ENCODE peak calls at places on chromosomes 1 and 21, in five cellular contexts. One of them, this sample, is unnamed.
A peak's percentile ranks its signal among the peaks of the same experiment; 100 is the strongest.

GRCh38 chr1:235207202-235207565 is 46.1 kb upstream of the RBM34 start:
- DNase-seq in upper lobe of right lung: no peak
- DNase-seq in prostate gland: no peak
- DNase-seq in psoas muscle: no peak
- DNase-seq in A549: no peak
- DNase-seq in this sample: no peak

GRCh38 chr1:30807318-30808066 is 49.9 kb upstream of the LAPTM5 start:
- DNase-seq in upper lobe of right lung: peak; percentile 64
- DNase-seq in prostate gland: no peak
- DNase-seq in psoas muscle: peak; percentile 47
- DNase-seq in A549: no peak
- DNase-seq in this sample: no peak

GRCh38 chr1:93471284-93471683 is 23.4 kb downstream of the FNBP1L start:
- DNase-seq in upper lobe of right lung: no peak
- DNase-seq in prostate gland: no peak
- DNase-seq in psoas muscle: no peak
- DNase-seq in A549: no peak
- DNase-seq in this sample: no peak

GRCh38 chr1:175040324-175040910 is 17.2 kb upstream of the MRPS14 start:
- DNase-seq in upper lobe of right lung: no peak
- DNase-seq in prostate gland: no peak
- DNase-seq in psoas muscle: no peak
- DNase-seq in A549: no peak
- DNase-seq in this sample: no peak

GRCh38 chr21:26719750-26720149 is 125.5 kb downstream of the ADAMTS1 start:
- DNase-seq in upper lobe of right lung: no peak
- DNase-seq in prostate gland: no peak
- DNase-seq in psoas muscle: peak; percentile 71
- DNase-seq in A549: no peak
- DNase-seq in this sample: no peak

GRCh38 chr1:240004086-240004749 is 87.5 kb upstream of the FMN2 start:
- DNase-seq in upper lobe of right lung: no peak
- DNase-seq in prostate gland: no peak
- DNase-seq in psoas muscle: no peak
- DNase-seq in A549: peak; percentile 37
- DNase-seq in this sample: peak; percentile 15

GRCh38 chr1:84698151-84698651 is 7.9 kb upstream of the SSX2IP start:
- DNase-seq in upper lobe of right lung: no peak
- DNase-seq in prostate gland: no peak
- DNase-seq in psoas muscle: no peak
- DNase-seq in A549: no peak
- DNase-seq in this sample: peak; percentile 84

GRCh38 chr1:159705911-159706270 is 8.5 kb downstream of the CRP start:
- DNase-seq in upper lobe of right lung: no peak
- DNase-seq in prostate gland: no peak
- DNase-seq in psoas muscle: no peak
- DNase-seq in A549: no peak
- DNase-seq in this sample: no peak

GRCh38 chr1:5554111-5554510 is 438.1 kb downstream of the NPHP4 start:
- DNase-seq in upper lobe of right lung: no peak
- DNase-seq in prostate gland: no peak
- DNase-seq in psoas muscle: no peak
- DNase-seq in A549: no peak
- DNase-seq in this sample: no peak

GRCh38 chr1:6794164-6794563 is 8.9 kb downstream of the CAMTA1 start:
- DNase-seq in upper lobe of right lung: no peak
- DNase-seq in prostate gland: no peak
- DNase-seq in psoas muscle: no peak
- DNase-seq in A549: peak; percentile 25
- DNase-seq in this sample: peak; percentile 65

GRCh38 chr1:7218210-7218832 is 433.1 kb downstream of the CAMTA1 start:
- DNase-seq in upper lobe of right lung: no peak
- DNase-seq in prostate gland: no peak
- DNase-seq in psoas muscle: no peak
- DNase-seq in A549: peak; percentile 43
- DNase-seq in this sample: peak; percentile 19

GRCh38 chr1:111618081-111618480 is 1.5 kb upstream of the RAP1A start:
- DNase-seq in upper lobe of right lung: no peak
- DNase-seq in prostate gland: no peak
- DNase-seq in psoas muscle: no peak
- DNase-seq in A549: no peak
- DNase-seq in this sample: no peak

GRCh38 chr1:17661546-17662157 is 93.5 kb upstream of the ACTL8 start:
- DNase-seq in upper lobe of right lung: peak; percentile 81
- DNase-seq in prostate gland: peak; percentile 45
- DNase-seq in psoas muscle: peak; percentile 61
- DNase-seq in A549: peak; percentile 66
- DNase-seq in this sample: peak; percentile 49

GRCh38 chr1:55416164-55416842 is 201.1 kb upstream of the USP24 start:
- DNase-seq in upper lobe of right lung: no peak
- DNase-seq in prostate gland: no peak
- DNase-seq in psoas muscle: no peak
- DNase-seq in A549: no peak
- DNase-seq in this sample: no peak

GRCh38 chr1:6004412-6005123 is 12.3 kb upstream of the NPHP4 start:
- DNase-seq in upper lobe of right lung: peak; percentile 35
- DNase-seq in prostate gland: no peak
- DNase-seq in psoas muscle: no peak
- DNase-seq in A549: no peak
- DNase-seq in this sample: no peak

GRCh38 chr21:32562426-32562825 is 22.9 kb downstream of the TCP10L start:
- DNase-seq in upper lobe of right lung: no peak
- DNase-seq in prostate gland: peak; percentile 27
- DNase-seq in psoas muscle: no peak
- DNase-seq in A549: no peak
- DNase-seq in this sample: peak; percentile 71

GRCh38 chr1:171754381-171754705 is 12.5 kb upstream of the VAMP4 start:
- DNase-seq in upper lobe of right lung: no peak
- DNase-seq in prostate gland: no peak
- DNase-seq in psoas muscle: no peak
- DNase-seq in A549: no peak
- DNase-seq in this sample: peak; percentile 57

GRCh38 chr1:202161151-202162048 is 998 bp upstream of the PTPN7 start:
- DNase-seq in upper lobe of right lung: peak; percentile 50
- DNase-seq in prostate gland: no peak
- DNase-seq in psoas muscle: no peak
- DNase-seq in A549: no peak
- DNase-seq in this sample: no peak

GRCh38 chr1:208766812-208767211 is 522.6 kb upstream of the PLXNA2 start:
- DNase-seq in upper lobe of right lung: no peak
- DNase-seq in prostate gland: no peak
- DNase-seq in psoas muscle: no peak
- DNase-seq in A549: no peak
- DNase-seq in this sample: no peak

GRCh38 chr1:167763525-167764220 is 41.9 kb downstream of the MPZL1 start:
- DNase-seq in upper lobe of right lung: no peak
- DNase-seq in prostate gland: peak; percentile 53
- DNase-seq in psoas muscle: no peak
- DNase-seq in A549: no peak
- DNase-seq in this sample: no peak

GRCh38 chr21:16195476-16195875 is 465.7 kb downstream of the USP25 start:
- DNase-seq in upper lobe of right lung: no peak
- DNase-seq in prostate gland: no peak
- DNase-seq in psoas muscle: no peak
- DNase-seq in A549: no peak
- DNase-seq in this sample: peak; percentile 33

GRCh38 chr1:151545542-151545941 is 5.4 kb downstream of the TUFT1 start:
- DNase-seq in upper lobe of right lung: no peak
- DNase-seq in prostate gland: no peak
- DNase-seq in psoas muscle: no peak
- DNase-seq in A549: no peak
- DNase-seq in this sample: no peak

GRCh38 chr1:214341918-214342317 is 61.0 kb downstream of the SMYD2 start:
- DNase-seq in upper lobe of right lung: no peak
- DNase-seq in prostate gland: no peak
- DNase-seq in psoas muscle: no peak
- DNase-seq in A549: no peak
- DNase-seq in this sample: no peak
- TF ChIP-seq CTCF in upper lobe of right lung: no peak
- TF ChIP-seq CTCF in prostate gland: no peak
- TF ChIP-seq CTCF in psoas muscle: no peak
- TF ChIP-seq CTCF in A549: no peak
- TF ChIP-seq CTCF in this sample: no peak

DNA sequence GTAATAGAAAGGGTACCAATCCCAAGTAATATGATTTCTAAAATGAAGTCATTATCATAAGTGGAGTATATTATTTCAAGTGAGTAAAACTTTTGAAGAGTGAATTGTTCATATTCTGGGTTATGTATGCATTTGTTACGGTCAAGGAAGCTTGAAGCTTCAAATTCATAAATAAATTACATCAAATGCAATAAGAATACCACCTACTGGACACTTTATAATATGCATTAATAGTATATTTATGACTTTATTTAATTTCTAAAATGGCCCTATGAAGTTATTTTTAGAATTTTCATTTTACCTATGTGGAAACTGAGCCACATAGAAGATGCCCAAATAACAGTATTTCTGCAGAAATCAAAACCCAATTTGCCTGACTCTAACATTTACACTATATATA is 260.6 kb downstream of the SMYD3 start:
- DNase-seq in upper lobe of right lung: no peak
- DNase-seq in prostate gland: no peak
- DNase-seq in psoas muscle: no peak
- DNase-seq in A549: no peak
- DNase-seq in this sample: no peak
- TF ChIP-seq CTCF in upper lobe of right lung: no peak
- TF ChIP-seq CTCF in prostate gland: no peak
- TF ChIP-seq CTCF in psoas muscle: no peak
- TF ChIP-seq CTCF in A549: no peak
- TF ChIP-seq CTCF in this sample: peak; percentile 62

DNA sequence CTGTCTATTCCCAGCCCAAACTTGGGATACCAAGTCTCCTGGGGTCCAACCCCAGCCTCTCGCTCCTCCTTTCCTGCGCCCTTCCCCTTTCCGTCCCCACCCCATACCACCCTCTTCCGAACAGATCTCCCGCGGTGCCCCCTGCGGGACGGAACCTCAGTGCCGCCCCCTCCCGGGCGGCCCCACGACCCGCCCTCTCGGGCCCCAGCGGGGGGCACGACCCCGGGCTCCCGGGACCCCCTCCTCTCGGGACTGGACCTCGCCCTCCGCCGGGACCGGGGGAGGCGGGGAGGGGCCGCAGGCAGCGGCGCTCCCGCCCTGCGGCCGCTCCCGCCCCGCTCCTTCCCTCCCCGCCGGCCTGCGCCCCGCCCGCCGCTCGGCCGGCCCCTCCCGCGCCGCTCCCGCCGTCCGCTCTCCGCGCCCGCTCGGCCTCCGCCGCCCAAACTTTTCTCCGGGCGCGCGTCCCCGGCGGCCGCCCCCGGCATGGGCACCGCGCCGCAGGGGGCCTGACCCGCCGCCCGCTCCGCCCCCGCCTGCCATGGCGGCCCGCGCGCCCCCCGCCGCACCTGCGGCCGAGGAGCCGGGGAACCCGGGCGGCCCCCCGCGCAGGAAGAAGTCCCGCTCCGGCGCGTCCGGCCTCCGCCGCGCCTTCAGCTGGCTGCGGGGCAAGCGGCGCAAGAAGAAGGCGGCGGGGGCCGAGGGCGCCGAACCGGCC is 39.0 kb upstream of the SYNC start:
- DNase-seq in upper lobe of right lung: peak; percentile 74
- DNase-seq in prostate gland: no peak
- DNase-seq in psoas muscle: peak; percentile 32
- DNase-seq in A549: peak; percentile 69
- DNase-seq in this sample: no peak
- TF ChIP-seq CTCF in upper lobe of right lung: peak; percentile 37
- TF ChIP-seq CTCF in prostate gland: peak; percentile 33
- TF ChIP-seq CTCF in psoas muscle: peak; percentile 20
- TF ChIP-seq CTCF in A549: peak; percentile 52
- TF ChIP-seq CTCF in this sample: peak; percentile 69

GRCh38 chr21:31548688-31549087 is 110.8 kb upstream of the SOD1 start:
- DNase-seq in upper lobe of right lung: peak; percentile 23
- DNase-seq in prostate gland: no peak
- DNase-seq in psoas muscle: no peak
- DNase-seq in A549: no peak
- DNase-seq in this sample: no peak
- TF ChIP-seq CTCF in upper lobe of right lung: no peak
- TF ChIP-seq CTCF in prostate gland: no peak
- TF ChIP-seq CTCF in psoas muscle: no peak
- TF ChIP-seq CTCF in A549: no peak
- TF ChIP-seq CTCF in this sample: no peak

DNA sequence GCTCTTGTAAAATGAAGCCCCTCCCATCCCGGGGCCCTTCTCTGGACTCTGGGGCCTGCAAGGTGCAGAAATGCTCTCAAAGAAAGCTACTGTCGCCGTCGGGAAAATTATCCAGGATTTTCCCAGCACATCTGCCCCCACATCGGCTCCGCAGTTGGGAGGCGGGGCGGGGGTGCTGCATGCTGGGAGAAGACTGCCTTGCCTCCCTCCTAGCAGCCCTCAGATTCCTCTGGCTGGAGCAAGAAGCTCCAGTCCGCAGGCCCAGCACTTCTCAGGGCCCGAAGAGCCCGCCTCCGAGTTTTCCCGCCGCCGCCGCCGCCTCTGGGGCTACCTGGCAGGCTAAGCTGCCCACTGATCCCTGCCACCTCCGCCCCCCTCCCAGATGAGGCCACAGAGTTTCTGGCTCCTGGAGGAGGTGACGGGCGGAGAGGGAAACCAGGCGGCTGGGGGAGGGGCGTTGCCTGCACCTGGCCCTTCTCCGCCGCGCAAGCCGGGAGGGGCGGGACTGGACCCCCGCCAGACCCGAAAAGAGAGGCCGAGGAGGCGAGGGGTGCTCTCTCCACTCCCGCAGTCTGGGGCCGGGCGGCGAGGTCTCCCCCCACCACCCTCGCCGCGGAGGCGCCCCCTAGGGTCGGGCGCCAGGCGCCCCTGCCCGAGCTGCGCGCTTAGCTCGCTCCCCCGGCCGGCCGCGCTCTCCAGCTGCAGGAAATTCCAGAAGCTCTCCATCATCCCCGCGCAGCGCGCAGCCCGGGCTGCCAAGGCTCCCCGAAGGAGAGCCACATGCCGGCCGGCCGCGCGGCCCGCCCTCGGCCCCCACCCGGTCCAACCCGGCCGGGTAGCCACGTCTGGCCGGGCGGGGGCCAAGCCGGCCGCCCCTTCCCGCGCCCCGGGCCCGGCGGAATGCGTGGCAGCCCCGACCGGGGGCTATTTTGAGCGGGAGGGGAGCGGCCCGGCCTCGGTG is 28.8 kb downstream of the AHDC1 start:
- DNase-seq in upper lobe of right lung: peak; percentile 90
- DNase-seq in prostate gland: peak; percentile 52
- DNase-seq in psoas muscle: peak; percentile 83
- DNase-seq in A549: peak; percentile 46
- DNase-seq in this sample: peak; percentile 79
- TF ChIP-seq CTCF in upper lobe of right lung: peak; percentile 33
- TF ChIP-seq CTCF in prostate gland: no peak
- TF ChIP-seq CTCF in psoas muscle: no peak
- TF ChIP-seq CTCF in A549: peak; percentile 57
- TF ChIP-seq CTCF in this sample: peak; percentile 63

This sample was measured in HFFc6.